ENCODE peak calls at places on chromosome 14, in nine cellular contexts. N is Panc1; K is endothelial cell of umbilical vein; Q is stimulated activated CD4-positive, alpha-beta T cell treated with anti-CD3 and anti-CD28 coated beads, Interleukin-2, amount 100 ng/mL, for 48 hours; R is small intestine; A is uterus; Z is central memory CD4-positive, alpha-beta T cell; V is stimulated activated naive CD4-positive, alpha-beta T cell; F is PC-9. T is an unnamed sample.
A peak's percentile ranks its signal among the peaks of the same experiment; 100 is the strongest.

GRCh38 chr14:68849416-68849815 is 56.5 kb upstream of the ZFP36L1 start:
- DNase-seq in N (no peak), R (no peak), A (no peak), Q (no peak), Z (no peak), K (no peak), V (no peak), F (no peak), T (no peak)

GRCh38 chr14:79659995-79660975 is 551.0 kb downstream of the DIO2 start:
- DNase-seq in F (no peak), A (no peak), Z (no peak), K (no peak), N (no peak), R (no peak), V (no peak), Q (no peak), T (no peak)

GRCh38 chr14:53879022-53879686 is 77.5 kb downstream of the BMP4 start:
- DNase-seq in A (no peak), K (peak; percentile 49), Q (no peak), R (no peak), V (no peak), Z (no peak), N (no peak), F (no peak), T (no peak)

GRCh38 chr14:52918486-52918885 is 32.4 kb downstream of the FERMT2 start:
- DNase-seq in K (peak; percentile 95), F (no peak), R (peak; percentile 57), V (peak; percentile 75), N (peak; percentile 78), Z (peak; percentile 81), Q (no peak), A (no peak), T (no peak)

GRCh38 chr14:79011091-79011919 is 841.1 kb downstream of the NRXN3 start:
- DNase-seq in V (no peak), N (peak; percentile 32), R (peak; percentile 9), Q (no peak), K (peak; percentile 76), Z (no peak), F (peak; percentile 37), A (peak; percentile 16), T (no peak)

GRCh38 chr14:24378981-24379906 is 11.3 kb downstream of the NFATC4 start:
- DNase-seq in R (no peak), Z (no peak), A (no peak), F (no peak), Q (no peak), K (no peak), N (no peak), V (no peak), T (no peak)

GRCh38 chr14:68365228-68365627 is 427.6 kb downstream of the ZFP36L1 start:
- DNase-seq in K (peak; percentile 43), Z (no peak), R (no peak), Q (no peak), V (no peak), A (no peak), F (no peak), N (no peak), T (no peak)

GRCh38 chr14:46885566-46885965 is 234.0 kb upstream of the RPL10L start:
- DNase-seq in Q (no peak), A (no peak), K (no peak), R (no peak), N (no peak), Z (no peak), V (no peak), F (no peak), T (no peak)

GRCh38 chr14:31944256-31945073 is 132.6 kb upstream of the ARHGAP5 start:
- DNase-seq in Q (no peak), A (no peak), V (peak; percentile 29), F (no peak), K (no peak), R (peak; percentile 99), N (no peak), Z (peak; percentile 14), T (no peak)

GRCh38 chr14:75960219-75960618 is 21.6 kb downstream of the TGFB3 start:
- DNase-seq in Z (no peak), A (no peak), V (no peak), R (no peak), K (no peak), N (no peak), F (no peak), Q (no peak), T (no peak)

GRCh38 chr14:65850429-65851145 is 438.1 kb downstream of the FUT8 start:
- DNase-seq in A (no peak), F (no peak), V (peak; percentile 60), N (no peak), Q (peak; percentile 23), Z (peak; percentile 67), K (no peak), R (peak; percentile 60), T (no peak)

GRCh38 chr14:71465316-71465715 is 466.9 kb upstream of the RGS6 start:
- DNase-seq in F (no peak), Q (no peak), N (no peak), V (no peak), Z (no peak), K (no peak), A (no peak), R (no peak), T (no peak)

GRCh38 chr14:88322505-88323085 is 474 bp downstream of the KCNK10 start:
- DNase-seq in R (no peak), Q (no peak), K (no peak), A (no peak), F (no peak), N (no peak), Z (no peak), V (no peak), T (no peak)

GRCh38 chr14:31568671-31569070 is 7.5 kb downstream of the NUBPL start:
- DNase-seq in Z (no peak), A (no peak), R (no peak), Q (no peak), K (peak; percentile 36), V (no peak), F (no peak), N (no peak), T (no peak)

GRCh38 chr14:32809255-32809654 is 129.4 kb upstream of the NPAS3 start:
- DNase-seq in A (no peak), Q (no peak), Z (no peak), R (no peak), K (no peak), F (no peak), N (no peak), V (no peak), T (no peak)

GRCh38 chr14:54866588-54866987 is 36.0 kb downstream of the GCH1 start:
- DNase-seq in F (no peak), V (no peak), N (no peak), Q (no peak), Z (no peak), K (peak; percentile 33), A (no peak), R (no peak), T (no peak)

GRCh38 chr14:32044454-32044853 is 32.6 kb upstream of the ARHGAP5 start:
- DNase-seq in R (peak; percentile 3), K (no peak), V (no peak), N (no peak), Q (no peak), A (no peak), Z (no peak), F (no peak), T (no peak)

GRCh38 chr14:55957950-55958349 is 160.3 kb upstream of the PELI2 start:
- DNase-seq in N (no peak), F (no peak), Z (no peak), R (no peak), A (no peak), V (no peak), Q (no peak), K (no peak), T (no peak)